ENCODE peak calls at places on chromosomes 12 and 14, in six cellular contexts. O, T, P, E, N and A are unnamed samples. For H3K4me1, the result is how much of the 10 kb centered on the place peaks cover.

GRCh38 chr14:106586098-106586704 is 1059.8 kb downstream of the TMEM121 start:
- DNase-seq in O (no peak), T (no peak), P (no peak), E (peak), N (no peak), A (no peak)

GRCh38 chr14:30597496-30597895 is 24.6 kb upstream of the SCFD1 start:
- DNase-seq in O (no peak), T (no peak), P (no peak), E (no peak), N (no peak), A (no peak)

GRCh38 chr12:131076791-131077747 is 123.4 kb downstream of the ADGRD1 start:
- DNase-seq in O (no peak), T (peak), P (peak), E (no peak), N (peak), A (peak)

GRCh38 chr12:3930216-3930615 is 57.0 kb upstream of the PARP11 start:
- DNase-seq in O (no peak), T (no peak), P (no peak), E (no peak), N (no peak), A (no peak)

GRCh38 chr12:26810330-26810729 is 22.7 kb downstream of the ITPR2 start:
- DNase-seq in O (no peak), T (peak), P (peak), E (no peak), N (peak), A (peak)

GRCh38 chr12:119838781-119839180 is 38.3 kb downstream of the CIT start:
- DNase-seq in O (no peak), T (no peak), P (no peak), E (no peak), N (no peak), A (no peak)

GRCh38 chr12:96186902-96187301 is 7.3 kb upstream of the ELK3 start:
- DNase-seq in O (no peak), T (no peak), P (no peak), E (no peak), N (no peak), A (no peak)

GRCh38 chr12:53968214-53969127 is 4.5 kb upstream of the HOXC11 start:
- DNase-seq in O (no peak), T (no peak), P (no peak), E (no peak), N (no peak), A (no peak)

GRCh38 chr12:4089147-4089606 is 184.4 kb upstream of the CCND2 start:
- DNase-seq in O (no peak), T (no peak), P (no peak), E (no peak), N (no peak), A (no peak)

GRCh38 chr12:75666980-75667359 is 155.6 kb upstream of the KRR1 start:
- DNase-seq in O (no peak), T (no peak), P (no peak), E (no peak), N (no peak), A (no peak)

GRCh38 chr12:13428538-13429265 is 232.2 kb downstream of the EMP1 start:
- DNase-seq in O (no peak), T (no peak), P (no peak), E (no peak), N (no peak), A (no peak)

GRCh38 chr14:103742499-103743255 is 27.1 kb downstream of the ZFYVE21 start:
- DNase-seq in O (no peak), T (no peak), P (peak), E (no peak), N (no peak), A (no peak)

GRCh38 chr12:1115471-1116242 is 124.6 kb downstream of the ERC1 start:
- DNase-seq in O (no peak), T (no peak), P (no peak), E (no peak), N (no peak), A (no peak)

GRCh38 chr12:118714051-118714460 is 267.3 kb upstream of the SRRM4 start:
- DNase-seq in O (peak), T (no peak), P (no peak), E (peak), N (no peak), A (no peak)

GRCh38 chr12:99911076-99911475 is 73.7 kb downstream of the ANKS1B start:
- DNase-seq in O (no peak), T (no peak), P (peak), E (peak), N (no peak), A (no peak)

GRCh38 chr14:101361044-101361443 is 200.3 kb upstream of the DIO3 start:
- DNase-seq in O (no peak), T (peak), P (no peak), E (no peak), N (no peak), A (no peak)

GRCh38 chr12:65685514-65685913 is 138.8 kb upstream of the HMGA2 start:
- DNase-seq in O (no peak), T (no peak), P (no peak), E (peak), N (no peak), A (no peak)

GRCh38 chr12:92094751-92095161 is 50.9 kb downstream of the BTG1 start:
- DNase-seq in O (no peak), T (no peak), P (no peak), E (no peak), N (no peak), A (no peak)

GRCh38 chr12:452667-453210 is 7.0 kb upstream of the B4GALNT3 start:
- DNase-seq in O (no peak), T (no peak), P (no peak), E (no peak), N (no peak), A (peak)

GRCh38 chr12:20490213-20490612 is 121.9 kb downstream of the PDE3A start:
- DNase-seq in O (no peak), T (no peak), P (no peak), E (peak), N (no peak), A (no peak)

GRCh38 chr12:2832550-2833127 is 2.2 kb downstream of the NRIP2 start:
- DNase-seq in O (no peak), T (no peak), P (no peak), E (no peak), N (no peak), A (no peak)

GRCh38 chr12:2834581-2835491 is at the start of gene NRIP2:
- DNase-seq in O (no peak), T (peak), P (no peak), E (no peak), N (no peak), A (peak)

GRCh38 chr12:2833327-2833726 is 1.5 kb downstream of the NRIP2 start:
- DNase-seq in O (no peak), T (no peak), P (no peak), E (no peak), N (no peak), A (no peak)

GRCh38 chr12:2836004-2836403 is 1.2 kb upstream of the NRIP2 start:
- DNase-seq in O (no peak), T (no peak), P (no peak), E (no peak), N (no peak), A (no peak)

DNA sequence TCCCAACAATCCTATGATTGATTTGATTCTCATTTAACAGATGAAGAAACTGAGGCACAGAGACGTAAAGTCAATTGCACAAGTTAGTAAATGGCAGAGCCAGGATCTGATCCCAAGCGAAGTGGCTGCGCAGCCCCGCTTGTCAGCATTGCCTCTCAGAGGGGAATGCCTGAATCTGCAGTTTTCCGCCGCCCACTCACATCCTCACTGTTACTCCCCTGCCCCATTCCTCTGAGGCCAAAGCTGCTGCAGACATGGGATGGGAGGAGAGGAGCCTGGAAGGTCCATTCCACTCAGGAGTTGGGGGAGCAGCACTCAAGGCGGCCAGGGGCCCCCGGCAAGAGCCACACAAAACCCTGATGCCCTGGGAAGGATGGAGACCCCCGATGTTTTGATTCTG is 1.0 kb downstream of the NRIP2 start:
- DNase-seq in O (no peak), T (no peak), P (no peak), E (no peak), N (no peak), A (no peak)
- H3K4me1 ChIP-seq in O (under half), T (under half), P (under half), E (under half), N (under half), A (under half)

GRCh38 chr14:71289536-71289935 is 382.3 kb downstream of the PCNX1 start:
- DNase-seq in O (no peak), T (no peak), P (no peak), E (no peak), N (no peak), A (no peak)

GRCh38 chr14:71286126-71286525 is 378.9 kb downstream of the PCNX1 start:
- DNase-seq in O (no peak), T (no peak), P (no peak), E (no peak), N (no peak), A (no peak)

GRCh38 chr14:71287567-71287966 is 380.3 kb downstream of the PCNX1 start:
- DNase-seq in O (no peak), T (no peak), P (no peak), E (no peak), N (no peak), A (no peak)

GRCh38 chr14:71290301-71290700 is 383.0 kb downstream of the PCNX1 start:
- DNase-seq in O (no peak), T (no peak), P (no peak), E (no peak), N (no peak), A (no peak)

GRCh38 chr14:71290960-71291466 is 383.8 kb downstream of the PCNX1 start:
- DNase-seq in O (no peak), T (no peak), P (no peak), E (peak), N (no peak), A (no peak)
- H3K27ac ChIP-seq in O (no peak), T (no peak), P (peak), E (peak), N (no peak), A (no peak)

DNA sequence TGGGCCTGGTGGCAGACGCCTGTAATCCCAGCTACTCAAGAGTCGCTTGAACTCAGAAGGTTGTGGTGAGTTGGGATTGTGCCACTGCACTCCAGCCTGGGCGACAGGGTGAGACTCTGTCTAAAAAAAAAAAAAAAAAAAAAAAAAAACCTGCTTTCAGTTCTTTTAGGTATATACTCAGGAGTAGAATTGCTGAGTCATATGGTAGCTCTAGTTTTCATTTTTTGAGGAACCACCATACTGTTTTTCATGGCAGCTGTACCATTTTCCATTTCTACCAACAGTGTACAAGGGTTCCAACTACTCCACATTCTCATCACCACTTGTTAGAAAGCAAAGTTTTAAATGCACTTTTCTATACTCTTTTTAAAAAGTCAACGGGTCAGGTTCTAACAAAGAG is 119.8 kb downstream of the DPF3 start:
- DNase-seq in O (no peak), T (no peak), P (no peak), E (no peak), N (no peak), A (no peak)
- H3K4me3 ChIP-seq in O (no peak), T (no peak), P (no peak), E (no peak), N (no peak), A (no peak)

DNA sequence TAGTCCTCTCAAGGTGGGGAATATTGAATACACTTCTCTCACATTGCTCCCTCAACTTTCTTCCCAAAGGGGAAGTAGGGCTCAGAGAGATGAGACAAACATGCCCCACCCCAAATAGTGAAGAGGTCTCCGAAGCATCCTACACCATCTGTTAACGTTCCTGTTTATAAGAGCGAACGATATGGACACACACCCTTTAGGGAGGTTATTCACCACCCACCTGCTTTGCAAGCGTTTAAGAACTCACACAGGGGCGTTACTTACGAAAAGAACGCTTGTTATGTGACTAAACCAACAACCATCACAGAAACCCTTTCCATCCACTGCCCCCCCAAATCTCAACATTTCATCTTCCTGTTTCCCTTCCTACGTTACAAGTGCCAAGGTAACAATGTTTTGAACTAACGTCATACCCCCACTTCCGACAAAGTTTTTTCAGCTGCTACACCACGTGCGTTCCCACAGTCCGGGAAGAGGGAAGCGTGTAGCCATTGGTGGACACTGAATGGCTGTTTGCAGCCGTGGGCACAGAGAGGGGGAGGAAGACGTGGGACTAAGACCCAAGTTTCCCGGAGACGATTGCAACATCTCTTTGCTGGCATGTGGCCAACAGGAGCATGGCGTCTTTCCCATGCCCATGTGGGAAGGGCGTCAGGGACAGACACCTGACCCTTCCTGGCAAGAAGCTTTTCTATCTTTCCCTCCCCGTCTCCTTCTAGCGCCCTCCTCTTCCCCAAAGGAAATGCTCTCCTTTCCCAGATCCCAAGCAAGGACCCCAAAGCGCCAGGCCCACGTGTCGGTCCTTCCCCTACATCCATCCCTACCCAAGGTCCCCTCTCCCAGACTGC is 1.2 kb downstream of the YBX3 start:
- DNase-seq in O (no peak), T (peak), P (peak), E (peak), N (peak), A (peak)
- H3K4me1 ChIP-seq in O (under half), T (under half), P (under half), E (under half), N (half or more), A (under half)

DNA sequence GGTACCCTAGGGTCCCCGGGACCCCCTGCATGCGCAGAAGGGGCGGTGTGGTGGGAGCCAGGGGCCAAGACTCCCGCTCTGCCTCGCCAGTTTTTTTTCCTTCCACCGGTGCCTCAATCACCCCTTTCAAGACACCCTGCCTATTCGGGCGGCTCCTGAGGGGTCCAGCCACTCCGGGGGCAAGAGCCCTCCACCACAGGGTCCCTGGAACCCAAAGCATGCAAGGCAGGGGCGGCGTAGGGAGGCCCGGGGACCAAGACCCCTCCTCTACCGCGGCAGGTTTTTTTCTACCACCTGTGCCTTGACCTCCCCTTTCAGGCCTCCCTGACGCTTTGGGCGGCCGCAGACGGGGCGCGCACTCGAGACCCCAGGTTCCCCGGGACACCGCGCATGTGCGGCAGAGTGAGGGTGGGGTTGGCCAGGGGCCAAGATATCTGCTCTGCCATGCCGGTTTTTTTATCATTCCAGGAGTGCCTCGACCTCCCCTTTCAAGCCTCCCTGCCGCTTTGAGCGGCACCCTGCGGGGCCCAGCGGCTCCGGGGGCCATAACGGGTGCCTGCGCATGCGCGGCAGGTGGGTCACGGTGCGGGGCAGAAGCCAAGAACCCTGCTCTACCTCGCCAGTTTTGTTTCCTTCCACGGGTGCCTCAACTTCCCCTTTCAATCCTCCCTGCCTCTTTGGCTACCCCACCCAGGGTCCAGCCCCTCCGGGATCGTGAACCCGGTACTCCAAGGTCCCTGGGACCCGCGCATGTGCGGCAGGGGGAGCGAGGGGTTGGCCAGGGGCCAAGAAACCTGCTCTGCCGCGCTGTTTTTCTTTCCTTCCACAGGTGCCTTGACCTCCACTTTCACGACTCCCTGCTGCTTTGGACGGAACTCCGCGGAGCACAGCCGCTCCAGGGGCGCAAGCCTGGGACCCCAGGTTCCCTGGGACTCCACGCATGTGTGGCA is 328.1 kb downstream of the ALG10 start:
- DNase-seq in O (no peak), T (no peak), P (no peak), E (peak), N (no peak), A (no peak)
- H3K27ac ChIP-seq in O (no peak), T (no peak), P (no peak), E (peak), N (no peak), A (no peak)

DNA sequence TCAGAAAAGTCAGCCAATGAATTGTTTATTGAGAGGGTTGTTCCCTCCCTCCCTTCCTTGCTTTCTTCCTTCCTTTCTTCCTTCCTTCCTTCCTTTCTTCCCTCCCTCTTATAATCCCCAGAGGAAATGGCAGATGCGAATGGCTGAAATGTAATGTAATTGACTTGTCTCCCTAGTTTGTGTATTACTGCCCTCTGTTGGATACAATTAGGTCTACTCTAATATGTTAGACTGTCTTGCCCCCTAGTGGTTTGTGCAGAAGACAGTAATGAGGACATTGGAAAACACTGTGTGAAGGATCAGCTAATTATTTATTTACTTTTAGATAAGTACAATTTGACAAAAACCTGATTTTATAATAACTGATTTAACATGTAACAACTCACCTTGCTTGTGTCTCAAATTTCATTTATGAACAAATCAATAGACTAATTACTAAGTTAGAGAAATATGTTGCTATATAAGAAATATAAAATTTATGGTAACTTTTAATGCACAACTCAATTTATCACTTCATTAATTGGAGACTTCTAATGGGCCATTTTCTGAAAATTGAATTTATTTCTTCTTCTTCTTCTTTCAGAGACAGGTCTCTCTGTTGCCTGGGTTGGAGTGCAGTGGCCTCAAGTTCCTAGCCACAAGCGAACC is 229.8 kb upstream of the LRIG3 start:
- DNase-seq in O (no peak), T (no peak), P (no peak), E (peak), N (no peak), A (no peak)
- H3K4me3 ChIP-seq in O (no peak), T (no peak), P (no peak), E (no peak), N (no peak), A (no peak)

GRCh38 chr14:68947802-68948201 is 31.3 kb downstream of the ACTN1 start:
- DNase-seq in O (no peak), T (peak), P (peak), E (peak), N (peak), A (peak)

GRCh38 chr14:68950111-68950510 is 29.0 kb downstream of the ACTN1 start:
- DNase-seq in O (no peak), T (no peak), P (no peak), E (peak), N (no peak), A (no peak)

GRCh38 chr14:68948686-68949085 is 30.4 kb downstream of the ACTN1 start:
- DNase-seq in O (no peak), T (no peak), P (peak), E (no peak), N (no peak), A (peak)

GRCh38 chr14:68951051-68951797 is 27.9 kb downstream of the ACTN1 start:
- DNase-seq in O (no peak), T (peak), P (peak), E (peak), N (peak), A (peak)

GRCh38 chr14:68949236-68949965 is 29.7 kb downstream of the ACTN1 start:
- DNase-seq in O (no peak), T (no peak), P (no peak), E (no peak), N (no peak), A (no peak)
- H3K4me1 ChIP-seq in O (under half), T (under half), P (under half), E (half or more), N (half or more), A (half or more)

DNA sequence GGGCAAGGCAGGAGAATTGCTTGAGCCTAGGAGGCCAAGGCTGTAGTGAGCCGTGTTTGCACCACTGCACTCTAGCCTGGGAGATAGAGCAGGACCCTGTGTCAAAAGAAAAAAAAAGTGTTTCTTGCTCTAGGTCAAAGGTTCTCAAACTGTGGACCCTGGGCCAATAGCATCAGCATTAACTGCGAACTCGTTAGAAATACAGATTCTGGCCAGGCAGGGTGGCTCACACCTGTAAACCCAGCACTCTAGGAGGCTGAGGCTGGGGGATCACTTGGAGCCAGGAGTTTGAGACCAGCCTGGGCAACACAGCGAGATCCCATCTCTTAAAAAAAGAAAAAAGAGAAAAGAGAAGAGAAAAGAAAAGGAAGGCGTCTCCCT is 858 bp downstream of the RILPL2 start:
- DNase-seq in O (no peak), T (no peak), P (no peak), E (no peak), N (no peak), A (no peak)
- H3K27ac ChIP-seq in O (no peak), T (peak), P (peak), E (peak), N (peak), A (no peak)